ENCODE peak calls at places on chromosome 4, in four cellular contexts. C, Z, K and Q are unnamed samples.

GRCh38 chr4:19807505-19807904 is 444.2 kb upstream of the SLIT2 start:
- DNase-seq in Z (no peak), C (no peak), K (no peak), Q (no peak)

GRCh38 chr4:133152330-133152791 is 3.3 kb downstream of the PCDH10 start:
- DNase-seq in C (no peak), Z (no peak), K (no peak), Q (no peak)

GRCh38 chr4:164221631-164222030 is 532.3 kb upstream of the SMIM31 start:
- DNase-seq in K (no peak), C (no peak), Z (no peak), Q (no peak)

GRCh38 chr4:113784497-113785254 is 23.1 kb upstream of the CAMK2D start:
- DNase-seq in K (no peak), Z (peak; percentile 80), C (no peak), Q (no peak)

GRCh38 chr4:142530724-142531123 is 315.4 kb downstream of the INPP4B start:
- DNase-seq in Z (no peak), K (no peak), C (no peak), Q (peak; percentile 13)

GRCh38 chr4:139977838-139978604 is 176.0 kb downstream of the MAML3 start:
- DNase-seq in K (no peak), Z (no peak), C (no peak), Q (no peak)

GRCh38 chr4:186702297-186702696 is 21.4 kb downstream of the FAT1 start:
- DNase-seq in K (no peak), C (no peak), Z (no peak), Q (no peak)

GRCh38 chr4:76772498-76773106 is 125.3 kb downstream of the SOWAHB start:
- DNase-seq in C (no peak), Z (peak; percentile 22), K (no peak), Q (no peak)

GRCh38 chr4:121526509-121526908 is 145.7 kb upstream of the QRFPR start:
- DNase-seq in Z (no peak), K (no peak), C (no peak), Q (no peak)

GRCh38 chr4:114237997-114238396 is 258.6 kb upstream of the ARSJ start:
- DNase-seq in Z (no peak), C (no peak), K (no peak), Q (no peak)